ENCODE peak calls at places on chromosome 5, in seven cellular contexts. W is occipital lobe, Z is GF-D8, X is HTR-8/SVneo, T is choroid plexus epithelial cell, D is SK-N-DZ, P is D341Med. J is an unnamed sample.

GRCh38 chr5:149583394-149583793 is 2.1 kb downstream of the ARHGEF37 start:
- DNase-seq in T (peak), Z (no peak), D (no peak), W (peak), P (no peak), X (no peak), J (no peak)

GRCh38 chr5:132389453-132390286 is 20.2 kb downstream of the SLC22A5 start:
- DNase-seq in D (no peak), Z (no peak), T (peak), P (no peak), X (peak), W (peak), J (no peak)

GRCh38 chr5:179239256-179240135 is 105.8 kb downstream of the ADAMTS2 start:
- DNase-seq in T (no peak), P (no peak), Z (no peak), W (no peak), D (no peak), X (no peak), J (no peak)

GRCh38 chr5:113359419-113359818 is 75.4 kb downstream of the TSSK1B start:
- DNase-seq in Z (no peak), X (no peak), P (no peak), W (no peak), D (peak), T (peak), J (no peak)

GRCh38 chr5:33231214-33231710 is 209.5 kb upstream of the TARS1 start:
- DNase-seq in P (no peak), W (no peak), D (no peak), T (peak), Z (no peak), X (no peak), J (no peak)

GRCh38 chr5:50352390-50352789 is 88.7 kb downstream of the EMB start:
- DNase-seq in Z (no peak), T (no peak), X (no peak), W (no peak), D (no peak), P (no peak), J (peak)

GRCh38 chr5:157447246-157447645 is 12.8 kb upstream of the NIPAL4 start:
- DNase-seq in Z (no peak), T (no peak), D (no peak), W (no peak), P (no peak), X (no peak), J (no peak)

GRCh38 chr5:53091304-53091703 is 18.3 kb downstream of the MOCS2 start:
- DNase-seq in T (peak), P (no peak), Z (no peak), X (peak), W (no peak), D (no peak), J (no peak)

GRCh38 chr5:37740331-37741066 is 99.3 kb downstream of the GDNF start:
- DNase-seq in X (no peak), P (no peak), Z (no peak), T (peak), D (no peak), W (no peak), J (no peak)

J was measured in caudate nucleus.